ENCODE peak calls at places on chromosomes 1 and 21, in eight cellular contexts. E, W, F, A, B, R, J and N are unnamed samples.

GRCh38 chr21:39647476-39647875 is 34.7 kb downstream of the B3GALT5 start:
- DNase-seq in E (no peak), W (no peak), F (no peak), A (no peak), B (peak; percentile 77), R (no peak), J (peak; percentile 65), N (no peak)

GRCh38 chr1:197319631-197320030 is 51.6 kb downstream of the CRB1 start:
- DNase-seq in E (no peak), W (no peak), F (no peak), A (no peak), B (no peak), R (no peak), J (no peak), N (no peak)

GRCh38 chr1:72170246-72170645 is 112.1 kb downstream of the NEGR1 start:
- DNase-seq in E (no peak), W (no peak), F (no peak), A (no peak), B (no peak), R (no peak), J (no peak), N (no peak)

GRCh38 chr1:116299248-116299647 is 73.8 kb upstream of the ATP1A1 start:
- DNase-seq in E (no peak), W (no peak), F (no peak), A (no peak), B (no peak), R (no peak), J (no peak), N (no peak)

GRCh38 chr1:43554444-43554992 is 23.8 kb downstream of the PTPRF start:
- DNase-seq in E (no peak), W (no peak), F (no peak), A (no peak), B (peak; percentile 48), R (peak; percentile 57), J (no peak), N (no peak)

GRCh38 chr1:44602675-44603610 is 71.3 kb downstream of the TMEM53 start:
- DNase-seq in E (peak; percentile 81), W (peak; percentile 57), F (no peak), A (no peak), B (no peak), R (no peak), J (no peak), N (no peak)

GRCh38 chr1:29256395-29256794 is 20.1 kb downstream of the PTPRU start:
- DNase-seq in E (no peak), W (no peak), F (no peak), A (no peak), B (no peak), R (no peak), J (no peak), N (peak; percentile 19)

GRCh38 chr1:2894381-2895041 is 93.0 kb upstream of the TTC34 start:
- DNase-seq in E (no peak), W (no peak), F (no peak), A (no peak), B (no peak), R (no peak), J (no peak), N (no peak)

GRCh38 chr21:34852438-34852837 is 183.6 kb downstream of the CLIC6 start:
- DNase-seq in E (no peak), W (no peak), F (no peak), A (no peak), B (no peak), R (no peak), J (no peak), N (no peak)

GRCh38 chr21:42438316-42439205 is 34.9 kb downstream of the UBASH3A start:
- DNase-seq in E (no peak), W (no peak), F (no peak), A (no peak), B (no peak), R (no peak), J (no peak), N (no peak)

GRCh38 chr1:170790651-170791071 is 126.7 kb downstream of the PRRX1 start:
- DNase-seq in E (no peak), W (no peak), F (no peak), A (peak; percentile 79), B (peak; percentile 86), R (peak; percentile 54), J (no peak), N (no peak)

GRCh38 chr1:224435318-224435763 is 744 bp upstream of the WDR26 start:
- DNase-seq in E (no peak), W (no peak), F (no peak), A (peak; percentile 67), B (peak; percentile 84), R (peak; percentile 86), J (no peak), N (peak; percentile 54)

GRCh38 chr1:54310439-54311328 is 95.5 kb downstream of the SSBP3 start:
- DNase-seq in E (peak; percentile 77), W (peak; percentile 72), F (no peak), A (no peak), B (peak; percentile 28), R (peak; percentile 24), J (no peak), N (no peak)

GRCh38 chr1:54107131-54107530 is 45.7 kb downstream of the CDCP2 start:
- DNase-seq in E (peak; percentile 42), W (no peak), F (peak; percentile 56), A (no peak), B (peak; percentile 49), R (no peak), J (no peak), N (no peak)

DNA sequence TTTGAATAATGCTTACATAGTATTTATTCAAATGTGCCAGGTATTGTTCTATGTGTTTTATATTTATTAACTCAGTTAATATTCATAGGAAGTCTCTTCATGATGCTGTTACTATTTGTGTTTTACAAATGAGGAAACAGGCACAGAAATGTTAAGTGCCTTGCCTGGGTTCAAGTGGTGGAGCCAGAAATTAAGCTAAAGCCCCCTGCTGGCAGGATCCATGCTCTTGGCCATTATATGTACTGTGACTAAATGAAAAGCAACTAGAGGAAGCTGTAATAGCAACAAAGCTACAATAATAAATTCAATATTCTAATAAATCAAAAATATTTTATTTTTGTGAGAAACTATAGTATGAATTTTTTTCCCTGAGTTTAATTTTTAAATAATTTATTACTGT is 30.0 kb downstream of the IARS2 start:
- DNase-seq in E (peak; percentile 36), W (no peak), F (no peak), A (no peak), B (no peak), R (peak; percentile 6), J (no peak), N (no peak)
- TF ChIP-seq CTCF in E (peak; percentile 30), W (peak; percentile 42), F (no peak), A (no peak), B (no peak), R (peak; percentile 44), J (peak; percentile 40), N (no peak)

DNA sequence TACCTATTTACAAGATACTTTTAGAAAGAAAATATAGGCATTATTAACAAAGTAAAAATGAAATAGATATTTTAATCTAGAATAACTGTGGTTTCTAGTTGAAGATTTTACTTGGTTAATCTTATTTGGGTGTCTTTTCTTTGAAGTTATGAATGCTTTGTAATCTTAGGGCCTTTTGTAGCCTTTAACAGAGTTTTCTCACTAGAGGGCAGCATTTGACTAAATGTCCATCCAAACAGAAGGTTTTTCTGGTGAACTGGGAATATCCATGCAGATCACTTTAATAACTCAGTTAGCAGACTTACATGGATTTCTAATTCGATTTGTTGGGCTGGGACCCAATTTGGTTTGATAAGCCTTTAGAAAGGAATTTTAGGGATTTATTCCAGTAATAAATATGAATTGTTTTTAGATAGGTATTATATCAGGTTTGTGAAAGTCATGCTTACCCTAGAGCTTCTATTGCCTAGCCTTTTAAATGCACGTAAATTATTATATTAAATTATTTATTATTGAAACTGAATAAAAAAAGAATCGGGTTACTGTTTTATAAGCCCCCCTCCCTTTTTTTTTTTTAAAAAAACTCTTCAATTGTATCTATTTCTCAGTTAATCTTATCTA is 119.7 kb downstream of the ZNF326 start:
- DNase-seq in E (no peak), W (peak; percentile 11), F (no peak), A (peak; percentile 1), B (peak; percentile 44), R (peak; percentile 72), J (peak; percentile 51), N (no peak)
- TF ChIP-seq CTCF in E (peak; percentile 58), W (peak; percentile 85), F (peak; percentile 49), A (peak; percentile 50), B (peak; percentile 75), R (peak; percentile 70), J (peak; percentile 59), N (peak; percentile 72)

DNA sequence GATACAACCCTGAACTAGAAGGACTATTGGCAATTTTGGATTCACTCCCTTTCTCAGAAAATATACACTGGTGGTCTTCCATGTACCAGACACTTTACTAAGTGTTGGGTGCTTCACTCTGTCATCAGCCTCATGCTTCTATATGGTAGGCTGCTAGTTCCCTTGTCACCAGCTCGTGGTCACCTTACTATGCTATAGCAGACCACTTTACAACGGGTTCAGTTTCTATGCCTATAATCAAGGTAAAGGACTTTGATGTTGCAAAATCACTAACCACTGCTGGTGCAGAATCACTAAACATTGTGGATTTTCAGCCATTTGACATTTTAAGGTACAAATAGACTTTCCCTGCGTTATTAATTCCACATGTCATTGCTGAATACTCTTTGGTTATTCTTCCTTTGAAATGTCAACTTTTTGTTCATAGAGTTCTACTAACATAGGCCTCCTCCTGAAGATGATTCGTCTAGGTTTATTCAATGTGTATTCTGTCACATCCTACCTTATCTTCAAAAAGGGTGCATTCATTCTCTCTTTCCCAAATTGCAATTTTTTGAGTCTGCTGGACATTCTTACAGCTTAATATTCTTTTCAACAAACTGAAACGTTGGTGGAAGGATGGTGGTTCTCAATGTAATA is 78.3 kb downstream of the LRRC8C start:
- DNase-seq in E (no peak), W (no peak), F (no peak), A (no peak), B (no peak), R (no peak), J (no peak), N (no peak)
- TF ChIP-seq CTCF in E (no peak), W (no peak), F (no peak), A (no peak), B (no peak), R (no peak), J (no peak), N (no peak)

DNA sequence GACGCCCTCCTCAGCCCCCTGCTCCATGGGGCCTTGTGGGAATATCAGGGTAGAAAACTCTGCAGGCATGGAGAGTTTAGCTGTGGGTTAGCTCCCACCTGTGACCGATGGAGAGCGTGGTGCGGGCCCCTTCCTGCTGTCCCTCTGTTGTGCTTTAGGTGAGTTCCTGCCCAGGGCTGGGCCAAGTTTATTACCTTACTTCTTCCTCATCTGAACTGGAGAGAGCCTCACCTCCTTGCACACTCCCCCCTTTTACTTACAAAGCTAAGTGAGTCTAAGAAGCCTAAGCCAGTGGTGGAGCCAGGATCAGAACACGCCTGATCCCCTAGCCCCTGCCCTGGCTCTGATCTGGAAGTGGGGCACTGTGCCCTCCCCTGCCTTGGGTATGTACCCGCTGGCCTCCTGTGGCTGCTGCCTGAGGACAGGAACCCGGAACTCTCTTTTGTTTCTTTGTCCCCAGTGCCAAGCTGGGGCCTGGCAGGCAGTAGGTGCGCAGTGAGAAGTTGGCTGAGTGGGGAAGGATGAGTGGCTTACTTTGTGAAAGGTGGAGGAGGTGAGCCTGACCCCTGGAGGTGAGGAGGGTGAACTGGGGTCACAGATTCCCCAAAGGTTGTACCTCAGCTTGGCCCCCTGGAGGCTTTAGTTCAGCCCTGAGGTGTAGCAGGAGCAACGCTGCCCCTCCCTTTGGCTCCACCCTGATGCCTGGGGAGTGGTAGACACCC is 32.9 kb downstream of the ARHGEF10L start:
- DNase-seq in E (no peak), W (no peak), F (no peak), A (no peak), B (no peak), R (no peak), J (no peak), N (no peak)
- TF ChIP-seq CTCF in E (peak; percentile 39), W (no peak), F (no peak), A (no peak), B (peak; percentile 16), R (no peak), J (no peak), N (peak; percentile 9)